ENCODE peak calls at places on chromosomes 3 and 15, in five cellular contexts. Q is fibroblast of lung, V is IMR-90, P is heart left ventricle, C is aorta. D is an unnamed sample.

GRCh38 chr15:48887144-48887543 is 9.2 kb downstream of the EID1 start:
- DNase-seq in Q (no peak), V (no peak), P (no peak), C (no peak), D (no peak)

GRCh38 chr3:16533928-16534913 is 20.7 kb upstream of the RFTN1 start:
- DNase-seq in Q (peak; percentile 35), V (no peak), P (no peak), C (no peak), D (no peak)

GRCh38 chr3:127162947-127163645 is 29.8 kb upstream of the PRR23E start:
- DNase-seq in Q (no peak), V (no peak), P (no peak), C (no peak), D (no peak)

GRCh38 chr3:134630506-134630905 is 20.3 kb downstream of the KY start:
- DNase-seq in Q (no peak), V (peak; percentile 33), P (no peak), C (no peak), D (no peak)

GRCh38 chr15:62858343-62858742 is 184.2 kb upstream of the TPM1 start:
- DNase-seq in Q (no peak), V (no peak), P (no peak), C (no peak), D (peak; percentile 37)

GRCh38 chr3:182739619-182740018 is 53.7 kb upstream of the ATP11B start:
- DNase-seq in Q (peak; percentile 37), V (peak; percentile 75), P (no peak), C (no peak), D (no peak)

GRCh38 chr3:182570934-182571594 is 222.2 kb upstream of the ATP11B start:
- DNase-seq in Q (no peak), V (no peak), P (no peak), C (no peak), D (no peak)

GRCh38 chr3:10702961-10703740 is 112.9 kb upstream of the SLC6A11 start:
- DNase-seq in Q (no peak), V (no peak), P (no peak), C (no peak), D (no peak)

GRCh38 chr3:13262493-13263211 is 157.5 kb downstream of the NUP210 start:
- DNase-seq in Q (no peak), V (no peak), P (peak; percentile 41), C (peak; percentile 28), D (no peak)

GRCh38 chr3:83230841-83231240 is 1469.4 kb upstream of the GBE1 start:
- DNase-seq in Q (no peak), V (no peak), P (no peak), C (no peak), D (no peak)

DNA sequence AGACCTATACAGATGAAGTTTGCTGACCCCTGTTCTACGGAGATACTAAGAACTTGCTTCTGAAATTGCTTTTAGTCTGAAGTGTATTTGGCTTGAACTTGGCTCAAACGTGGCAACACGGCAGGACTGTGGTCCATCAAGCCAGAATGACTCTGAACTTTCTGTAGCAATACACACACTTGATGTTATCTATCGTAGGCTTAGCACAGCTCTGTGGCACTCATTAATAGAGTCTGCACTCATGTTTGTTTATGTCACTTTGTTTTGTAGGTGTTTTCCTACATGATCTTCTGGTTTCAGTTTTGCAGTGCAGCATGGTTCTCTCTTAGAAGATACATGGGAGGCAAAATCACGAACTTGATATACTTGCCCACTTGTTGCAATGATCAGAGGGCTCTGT is 298.0 kb downstream of the ADAMTS17 start:
- DNase-seq in Q (no peak), V (no peak), P (no peak), C (no peak), D (no peak)
- H3K27ac ChIP-seq in Q (no peak overlapping the region), V (no peak overlapping the region), P (peak overlapping the region; percentile 10), C (peak overlapping the region; percentile 79), D (peak overlapping the region; percentile 66)

GRCh38 chr3:19948192-19948591 is 1.3 kb downstream of the RAB5A start:
- DNase-seq in Q (no peak), V (no peak), P (no peak), C (no peak), D (no peak)
- H3K27ac ChIP-seq in Q (peak overlapping the region; percentile 98), V (peak overlapping the region; percentile 88), P (peak overlapping the region; percentile 97), C (peak overlapping the region; percentile 94), D (peak overlapping the region; percentile 98)

DNA sequence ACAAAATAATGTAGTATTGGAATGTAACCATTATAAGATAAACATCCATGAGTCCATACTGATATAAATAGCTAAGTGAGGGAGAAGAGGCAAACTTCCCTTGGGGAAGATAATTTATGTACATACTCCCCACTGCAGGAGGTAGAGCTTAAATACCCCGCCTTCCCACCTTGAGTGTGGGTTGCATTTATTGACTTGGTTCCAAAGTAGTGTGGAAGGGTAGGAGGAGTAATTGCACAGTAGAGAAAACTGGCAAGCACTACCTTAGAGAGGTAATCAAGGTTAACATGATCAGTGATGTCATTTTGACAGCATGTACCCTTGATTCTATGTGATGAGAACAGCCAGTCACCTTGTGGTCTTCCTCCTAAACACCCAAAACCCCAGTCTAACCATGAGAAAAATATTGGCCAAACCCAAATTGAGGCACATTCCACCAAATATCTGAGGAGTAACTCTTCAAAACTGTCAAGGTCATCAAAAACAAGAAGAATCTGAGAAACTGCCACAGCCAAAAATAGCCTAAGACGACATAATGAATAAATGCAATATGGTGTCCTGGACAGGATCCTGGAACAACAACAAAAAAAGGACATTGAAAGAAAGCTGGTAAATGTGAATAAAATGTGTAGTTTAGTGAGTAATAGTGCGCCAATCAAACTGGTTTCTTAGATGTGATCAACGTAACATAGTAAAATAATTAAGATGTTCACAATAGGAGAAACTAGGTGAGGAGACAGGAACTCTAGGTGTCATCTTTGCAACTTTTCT is 774 bp upstream of the CNOT10 start:
- DNase-seq in Q (no peak), V (no peak), P (no peak), C (no peak), D (no peak)
- H3K27ac ChIP-seq in Q (peak overlapping the region; percentile 52), V (no peak overlapping the region), P (peak overlapping the region; percentile 71), C (no peak overlapping the region), D (peak overlapping the region; percentile 59)

GRCh38 chr3:113263020-113263419 is 51.7 kb downstream of the BOC start:
- DNase-seq in Q (no peak), V (no peak), P (no peak), C (no peak), D (no peak)
- H3K27ac ChIP-seq in Q (no peak overlapping the region), V (no peak overlapping the region), P (no peak overlapping the region), C (no peak overlapping the region), D (no peak overlapping the region)

GRCh38 chr3:152865675-152866074 is 30.7 kb downstream of the P2RY1 start:
- DNase-seq in Q (no peak), V (no peak), P (no peak), C (no peak), D (no peak)

GRCh38 chr3:152874896-152875749 is 40.2 kb downstream of the P2RY1 start:
- DNase-seq in Q (peak; percentile 5), V (no peak), P (no peak), C (no peak), D (peak; percentile 36)

GRCh38 chr3:152870027-152870426 is 35.1 kb downstream of the P2RY1 start:
- DNase-seq in Q (no peak), V (no peak), P (no peak), C (no peak), D (peak; percentile 84)
- H3K27ac ChIP-seq in Q (no peak overlapping the region), V (no peak overlapping the region), P (no peak overlapping the region), C (no peak overlapping the region), D (peak overlapping the region; percentile 70)

GRCh38 chr3:69738859-69739203 is 433 bp upstream of the MITF start:
- DNase-seq in Q (no peak), V (no peak), P (no peak), C (peak; percentile 50), D (no peak)

GRCh38 chr3:69740103-69741021 is 1.1 kb downstream of the MITF start:
- DNase-seq in Q (no peak), V (no peak), P (no peak), C (no peak), D (no peak)

GRCh38 chr3:69737396-69737795 is 1.9 kb upstream of the MITF start:
- DNase-seq in Q (no peak), V (no peak), P (no peak), C (no peak), D (no peak)

GRCh38 chr3:69739204-69740102 is at the start of gene MITF:
- DNase-seq in Q (peak; percentile 88), V (peak; percentile 88), P (peak; percentile 95), C (peak; percentile 96), D (peak; percentile 34)

DNA sequence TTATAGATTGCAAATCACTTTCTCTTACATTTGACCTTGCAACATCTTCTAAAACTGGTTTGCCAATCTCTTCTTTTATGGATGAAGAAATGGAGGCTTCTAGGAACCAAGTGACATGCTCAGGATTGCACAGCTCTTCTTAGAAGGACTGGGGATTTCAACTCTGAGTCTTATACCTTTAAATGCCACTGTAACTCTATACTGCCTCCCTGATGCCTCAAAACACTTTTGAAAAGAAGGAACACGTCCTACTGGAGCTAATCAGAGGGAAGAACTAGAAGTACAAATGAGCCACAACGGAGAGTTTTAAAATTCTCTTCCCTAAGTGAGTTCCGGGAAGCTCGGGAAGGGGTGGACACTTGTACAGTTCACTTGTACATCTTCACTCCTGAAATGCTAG is 973 bp upstream of the MITF start:
- DNase-seq in Q (peak; percentile 33), V (peak; percentile 26), P (no peak), C (no peak), D (no peak)
- H3K27ac ChIP-seq in Q (no peak overlapping the region), V (peak overlapping the region; percentile 34), P (peak overlapping the region; percentile 92), C (peak overlapping the region; percentile 30), D (no peak overlapping the region)

D was measured in epithelial cell of prostate.